ENCODE peak calls at places on chromosomes 6 and 20, in ten cellular contexts. One of them, this sample, is unnamed.

GRCh38 chr6:88166493-88166900 is 350 bp upstream of the CNR1 start:
- DNase-seq in breast epithelium: no peak
- DNase-seq in erythroblast: peak; percentile 22
- DNase-seq in uterus: no peak
- DNase-seq in transverse colon: no peak
- DNase-seq in adrenal gland: peak; percentile 16
- DNase-seq in body of pancreas: no peak
- DNase-seq in esophagus squamous epithelium: no peak
- DNase-seq in H1: no peak
- DNase-seq in stomach: no peak
- DNase-seq in this sample: no peak

GRCh38 chr6:161393839-161394364 is 120.0 kb upstream of the AGPAT4 start:
- DNase-seq in transverse colon: peak; percentile 28
- DNase-seq in body of pancreas: peak; percentile 57
- DNase-seq in adrenal gland: peak; percentile 55
- DNase-seq in esophagus squamous epithelium: peak; percentile 16
- DNase-seq in H1: no peak
- DNase-seq in breast epithelium: no peak
- DNase-seq in erythroblast: peak; percentile 28
- DNase-seq in stomach: no peak
- DNase-seq in uterus: peak; percentile 58
- DNase-seq in this sample: peak; percentile 75

GRCh38 chr6:52973013-52973412 is 22.1 kb downstream of the GSTA4 start:
- DNase-seq in H1: no peak
- DNase-seq in adrenal gland: no peak
- DNase-seq in uterus: no peak
- DNase-seq in transverse colon: no peak
- DNase-seq in stomach: no peak
- DNase-seq in erythroblast: no peak
- DNase-seq in esophagus squamous epithelium: no peak
- DNase-seq in breast epithelium: no peak
- DNase-seq in body of pancreas: no peak
- DNase-seq in this sample: no peak

GRCh38 chr6:78505178-78505577 is 362.2 kb upstream of the IRAK1BP1 start:
- DNase-seq in uterus: no peak
- DNase-seq in esophagus squamous epithelium: no peak
- DNase-seq in body of pancreas: no peak
- DNase-seq in breast epithelium: no peak
- DNase-seq in erythroblast: no peak
- DNase-seq in adrenal gland: no peak
- DNase-seq in H1: no peak
- DNase-seq in stomach: no peak
- DNase-seq in transverse colon: no peak
- DNase-seq in this sample: no peak

GRCh38 chr6:30091577-30092381 is 16.2 kb upstream of the RNF39 start:
- DNase-seq in H1: no peak
- DNase-seq in esophagus squamous epithelium: no peak
- DNase-seq in erythroblast: no peak
- DNase-seq in stomach: no peak
- DNase-seq in transverse colon: peak; percentile 64
- DNase-seq in uterus: peak; percentile 15
- DNase-seq in breast epithelium: peak; percentile 77
- DNase-seq in adrenal gland: peak; percentile 97
- DNase-seq in body of pancreas: no peak
- DNase-seq in this sample: no peak

GRCh38 chr6:135738646-135739045 is 112.9 kb upstream of the PDE7B start:
- DNase-seq in body of pancreas: no peak
- DNase-seq in adrenal gland: no peak
- DNase-seq in H1: no peak
- DNase-seq in esophagus squamous epithelium: no peak
- DNase-seq in breast epithelium: no peak
- DNase-seq in uterus: no peak
- DNase-seq in stomach: no peak
- DNase-seq in erythroblast: no peak
- DNase-seq in transverse colon: no peak
- DNase-seq in this sample: no peak

GRCh38 chr6:37061157-37061804 is 55.8 kb downstream of the FGD2 start:
- DNase-seq in erythroblast: no peak
- DNase-seq in breast epithelium: no peak
- DNase-seq in uterus: no peak
- DNase-seq in transverse colon: no peak
- DNase-seq in adrenal gland: no peak
- DNase-seq in esophagus squamous epithelium: no peak
- DNase-seq in H1: no peak
- DNase-seq in body of pancreas: peak; percentile 70
- DNase-seq in stomach: peak; percentile 83
- DNase-seq in this sample: no peak

GRCh38 chr6:132961122-132961521 is 146.8 kb downstream of the RPS12 start:
- DNase-seq in adrenal gland: no peak
- DNase-seq in erythroblast: no peak
- DNase-seq in stomach: no peak
- DNase-seq in breast epithelium: no peak
- DNase-seq in body of pancreas: no peak
- DNase-seq in transverse colon: no peak
- DNase-seq in H1: no peak
- DNase-seq in esophagus squamous epithelium: no peak
- DNase-seq in uterus: no peak
- DNase-seq in this sample: no peak

DNA sequence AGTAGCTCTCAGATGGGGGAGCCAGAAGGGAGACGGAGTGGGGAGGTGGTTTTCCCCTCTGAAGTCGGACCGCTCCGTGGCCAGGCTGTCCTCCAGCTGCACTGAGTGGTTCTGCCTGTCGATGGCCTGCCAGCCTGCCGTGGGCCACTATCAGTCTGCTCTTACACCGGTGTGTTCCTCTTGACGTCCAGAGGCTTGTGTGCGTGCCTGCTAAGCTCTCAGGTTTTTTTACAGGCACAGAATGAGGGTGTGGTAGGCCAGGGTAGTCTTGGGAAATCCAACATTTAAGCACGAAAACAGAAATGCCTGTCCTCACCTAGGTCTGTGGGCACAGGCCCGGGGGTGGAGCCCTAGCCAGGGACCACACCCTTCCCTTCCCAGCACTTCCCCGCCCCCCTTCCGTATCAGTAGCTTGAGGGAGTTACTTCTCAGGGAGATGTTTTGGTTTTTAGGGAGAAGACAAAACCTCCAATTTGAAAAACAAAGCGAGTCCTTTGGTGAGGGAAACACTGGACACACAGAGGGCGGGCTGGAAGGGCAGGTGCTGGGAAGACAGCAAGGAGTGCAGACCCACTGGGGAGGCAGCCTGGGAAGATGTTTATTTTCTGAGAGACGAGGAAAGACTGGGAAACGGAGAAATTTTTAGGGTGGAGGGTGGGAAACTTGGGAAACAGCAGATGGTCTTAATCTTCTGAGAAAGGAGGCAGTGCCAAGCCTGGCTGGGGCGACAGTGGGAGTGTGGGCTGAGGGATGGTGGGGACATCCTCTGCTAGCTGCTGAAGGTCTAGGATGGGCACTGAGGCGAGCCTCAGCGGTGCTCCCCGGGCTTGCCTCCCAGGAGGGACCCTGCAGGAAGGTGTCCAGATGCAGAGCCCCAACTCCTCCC is 106.5 kb downstream of the LY86 start:
- DNase-seq in uterus: peak; percentile 43
- DNase-seq in body of pancreas: peak; percentile 10
- DNase-seq in H1: peak; percentile 70
- DNase-seq in stomach: peak; percentile 67
- DNase-seq in breast epithelium: no peak
- DNase-seq in erythroblast: peak; percentile 62
- DNase-seq in adrenal gland: no peak
- DNase-seq in esophagus squamous epithelium: no peak
- DNase-seq in transverse colon: peak; percentile 86
- DNase-seq in this sample: peak; percentile 56
- TF ChIP-seq POLR2A in uterus: no peak
- TF ChIP-seq POLR2A in body of pancreas: no peak
- TF ChIP-seq POLR2A in H1: no peak
- TF ChIP-seq POLR2A in stomach: no peak
- TF ChIP-seq POLR2A in breast epithelium: no peak
- TF ChIP-seq POLR2A in erythroblast: peak; percentile 58
- TF ChIP-seq POLR2A in adrenal gland: no peak
- TF ChIP-seq POLR2A in esophagus squamous epithelium: no peak
- TF ChIP-seq POLR2A in transverse colon: peak; percentile 79
- TF ChIP-seq POLR2A in this sample: peak; percentile 28

GRCh38 chr6:134596191-134596590 is 278.3 kb upstream of the SGK1 start:
- DNase-seq in adrenal gland: no peak
- DNase-seq in breast epithelium: no peak
- DNase-seq in esophagus squamous epithelium: no peak
- DNase-seq in uterus: no peak
- DNase-seq in erythroblast: no peak
- DNase-seq in H1: no peak
- DNase-seq in body of pancreas: no peak
- DNase-seq in transverse colon: no peak
- DNase-seq in stomach: no peak
- DNase-seq in this sample: no peak

GRCh38 chr6:134600671-134601070 is 282.8 kb upstream of the SGK1 start:
- DNase-seq in esophagus squamous epithelium: no peak
- DNase-seq in breast epithelium: no peak
- DNase-seq in erythroblast: no peak
- DNase-seq in H1: no peak
- DNase-seq in transverse colon: no peak
- DNase-seq in stomach: no peak
- DNase-seq in adrenal gland: no peak
- DNase-seq in uterus: no peak
- DNase-seq in body of pancreas: no peak
- DNase-seq in this sample: no peak

GRCh38 chr6:134594881-134595280 is 277.0 kb upstream of the SGK1 start:
- DNase-seq in esophagus squamous epithelium: no peak
- DNase-seq in body of pancreas: no peak
- DNase-seq in stomach: no peak
- DNase-seq in erythroblast: no peak
- DNase-seq in uterus: no peak
- DNase-seq in H1: no peak
- DNase-seq in breast epithelium: no peak
- DNase-seq in transverse colon: no peak
- DNase-seq in adrenal gland: no peak
- DNase-seq in this sample: no peak

GRCh38 chr6:134602123-134602522 is 284.2 kb upstream of the SGK1 start:
- DNase-seq in erythroblast: no peak
- DNase-seq in H1: no peak
- DNase-seq in uterus: no peak
- DNase-seq in transverse colon: no peak
- DNase-seq in adrenal gland: no peak
- DNase-seq in stomach: no peak
- DNase-seq in breast epithelium: no peak
- DNase-seq in body of pancreas: no peak
- DNase-seq in esophagus squamous epithelium: no peak
- DNase-seq in this sample: no peak

GRCh38 chr6:134599079-134599478 is 281.2 kb upstream of the SGK1 start:
- DNase-seq in uterus: no peak
- DNase-seq in esophagus squamous epithelium: no peak
- DNase-seq in body of pancreas: peak; percentile 23
- DNase-seq in transverse colon: no peak
- DNase-seq in stomach: peak; percentile 68
- DNase-seq in H1: no peak
- DNase-seq in breast epithelium: no peak
- DNase-seq in adrenal gland: no peak
- DNase-seq in erythroblast: no peak
- DNase-seq in this sample: no peak
- TF ChIP-seq POLR2A in uterus: no peak
- TF ChIP-seq POLR2A in esophagus squamous epithelium: no peak
- TF ChIP-seq POLR2A in body of pancreas: no peak
- TF ChIP-seq POLR2A in transverse colon: no peak
- TF ChIP-seq POLR2A in stomach: no peak
- TF ChIP-seq POLR2A in H1: no peak
- TF ChIP-seq POLR2A in breast epithelium: no peak
- TF ChIP-seq POLR2A in adrenal gland: no peak
- TF ChIP-seq POLR2A in erythroblast: no peak
- TF ChIP-seq POLR2A in this sample: no peak

GRCh38 chr6:26223677-26224546 is 136.7 kb downstream of the HFE start:
- DNase-seq in transverse colon: peak; percentile 79
- DNase-seq in adrenal gland: peak; percentile 84
- DNase-seq in erythroblast: peak; percentile 91
- DNase-seq in body of pancreas: peak; percentile 47
- DNase-seq in uterus: peak; percentile 80
- DNase-seq in breast epithelium: no peak
- DNase-seq in esophagus squamous epithelium: no peak
- DNase-seq in stomach: peak; percentile 75
- DNase-seq in H1: no peak
- DNase-seq in this sample: no peak
- TF ChIP-seq POLR2A in transverse colon: peak; percentile 83
- TF ChIP-seq POLR2A in adrenal gland: peak; percentile 27
- TF ChIP-seq POLR2A in erythroblast: peak; percentile 74
- TF ChIP-seq POLR2A in body of pancreas: no peak
- TF ChIP-seq POLR2A in uterus: peak; percentile 72
- TF ChIP-seq POLR2A in breast epithelium: peak; percentile 36
- TF ChIP-seq POLR2A in esophagus squamous epithelium: no peak
- TF ChIP-seq POLR2A in stomach: no peak
- TF ChIP-seq POLR2A in H1: peak; percentile 76
- TF ChIP-seq POLR2A in this sample: peak; percentile 35

GRCh38 chr20:50594231-50594590 is 84.0 kb downstream of the PTPN1 start:
- DNase-seq in body of pancreas: no peak
- DNase-seq in adrenal gland: no peak
- DNase-seq in H1: no peak
- DNase-seq in stomach: no peak
- DNase-seq in transverse colon: no peak
- DNase-seq in erythroblast: no peak
- DNase-seq in breast epithelium: no peak
- DNase-seq in esophagus squamous epithelium: no peak
- DNase-seq in uterus: no peak
- DNase-seq in this sample: no peak

GRCh38 chr20:50596694-50597021 is 86.5 kb downstream of the PTPN1 start:
- DNase-seq in transverse colon: no peak
- DNase-seq in erythroblast: no peak
- DNase-seq in uterus: no peak
- DNase-seq in body of pancreas: no peak
- DNase-seq in breast epithelium: no peak
- DNase-seq in adrenal gland: no peak
- DNase-seq in stomach: no peak
- DNase-seq in H1: no peak
- DNase-seq in esophagus squamous epithelium: no peak
- DNase-seq in this sample: no peak

GRCh38 chr20:50595988-50596693 is 86.0 kb downstream of the PTPN1 start:
- DNase-seq in esophagus squamous epithelium: no peak
- DNase-seq in erythroblast: no peak
- DNase-seq in breast epithelium: no peak
- DNase-seq in body of pancreas: no peak
- DNase-seq in stomach: no peak
- DNase-seq in uterus: no peak
- DNase-seq in H1: no peak
- DNase-seq in transverse colon: no peak
- DNase-seq in adrenal gland: peak; percentile 52
- DNase-seq in this sample: no peak

GRCh38 chr20:50594591-50595432 is 84.6 kb downstream of the PTPN1 start:
- DNase-seq in H1: no peak
- DNase-seq in uterus: no peak
- DNase-seq in body of pancreas: no peak
- DNase-seq in transverse colon: no peak
- DNase-seq in breast epithelium: no peak
- DNase-seq in stomach: no peak
- DNase-seq in adrenal gland: no peak
- DNase-seq in esophagus squamous epithelium: no peak
- DNase-seq in erythroblast: no peak
- DNase-seq in this sample: no peak

DNA sequence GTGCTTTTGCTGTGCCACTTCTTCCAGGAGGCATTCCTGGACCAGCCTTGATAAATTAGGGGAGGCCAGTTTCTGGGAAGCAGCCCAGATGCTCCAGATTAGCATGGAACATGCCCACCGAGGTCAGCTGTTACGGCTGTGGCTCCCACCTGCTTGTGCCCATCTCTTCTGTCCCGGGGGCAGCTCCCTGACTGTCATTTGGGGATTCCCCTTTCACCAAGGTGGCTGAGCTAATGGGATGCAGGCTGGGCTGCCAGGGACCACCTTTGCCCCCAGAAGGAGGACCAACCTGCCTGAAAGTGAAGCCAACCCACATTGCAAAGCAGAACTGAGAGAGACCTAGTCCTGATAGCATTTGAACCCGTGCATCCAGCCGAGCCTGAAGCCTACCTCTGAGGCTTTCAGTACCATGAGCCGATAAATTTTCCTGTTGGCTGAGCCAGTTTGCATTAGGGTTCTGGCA is 85.3 kb downstream of the PTPN1 start:
- DNase-seq in uterus: no peak
- DNase-seq in transverse colon: no peak
- DNase-seq in erythroblast: no peak
- DNase-seq in breast epithelium: no peak
- DNase-seq in H1: no peak
- DNase-seq in esophagus squamous epithelium: no peak
- DNase-seq in body of pancreas: no peak
- DNase-seq in stomach: no peak
- DNase-seq in adrenal gland: no peak
- DNase-seq in this sample: no peak
- TF ChIP-seq POLR2A in uterus: no peak
- TF ChIP-seq POLR2A in transverse colon: no peak
- TF ChIP-seq POLR2A in erythroblast: no peak
- TF ChIP-seq POLR2A in breast epithelium: no peak
- TF ChIP-seq POLR2A in H1: no peak
- TF ChIP-seq POLR2A in esophagus squamous epithelium: no peak
- TF ChIP-seq POLR2A in body of pancreas: no peak
- TF ChIP-seq POLR2A in stomach: no peak
- TF ChIP-seq POLR2A in adrenal gland: no peak
- TF ChIP-seq POLR2A in this sample: no peak

This sample was measured in tibial nerve.